ENCODE peak calls at places on chromosomes 5 and 9, in four cellular contexts. J, Y, O and M are unnamed samples.

GRCh38 chr5:150556859-150557506 is 49.1 kb downstream of the NDST1 start:
- DNase-seq in Y (no peak), J (no peak), O (no peak), M (peak; percentile 18)

GRCh38 chr9:16825971-16826370 is 44.5 kb downstream of the BNC2 start:
- DNase-seq in O (no peak), J (peak; percentile 20), Y (no peak), M (peak; percentile 76)

GRCh38 chr5:56585466-56585865 is 229.9 kb upstream of the MAP3K1 start:
- DNase-seq in O (no peak), Y (no peak), J (peak; percentile 26), M (peak; percentile 63)

GRCh38 chr9:23015557-23015956 is 568.9 kb downstream of the DMRTA1 start:
- DNase-seq in O (no peak), J (no peak), Y (no peak), M (no peak)

GRCh38 chr5:1826235-1826980 is 25.2 kb downstream of the NDUFS6 start:
- DNase-seq in J (no peak), Y (no peak), O (no peak), M (no peak)

GRCh38 chr5:172482156-172483020 is 28.1 kb upstream of the SH3PXD2B start:
- DNase-seq in Y (no peak), O (no peak), J (no peak), M (no peak)

GRCh38 chr9:108885643-108886348 is 23.7 kb downstream of the ACTL7A start:
- DNase-seq in O (no peak), J (peak; percentile 80), Y (peak; percentile 92), M (peak; percentile 76)

GRCh38 chr5:107570805-107571531 is 99.8 kb downstream of the EFNA5 start:
- DNase-seq in J (no peak), Y (no peak), O (no peak), M (no peak)

GRCh38 chr5:16446993-16447392 is 18.6 kb downstream of the ZNF622 start:
- DNase-seq in Y (no peak), O (no peak), J (no peak), M (peak; percentile 13)

GRCh38 chr5:161411156-161411555 is 135.4 kb downstream of the GABRB2 start:
- DNase-seq in Y (no peak), J (no peak), O (no peak), M (no peak)
- H3K9ac ChIP-seq in Y (no peak overlapping the region), J (no peak overlapping the region), O (no peak overlapping the region), M (no peak overlapping the region)

DNA sequence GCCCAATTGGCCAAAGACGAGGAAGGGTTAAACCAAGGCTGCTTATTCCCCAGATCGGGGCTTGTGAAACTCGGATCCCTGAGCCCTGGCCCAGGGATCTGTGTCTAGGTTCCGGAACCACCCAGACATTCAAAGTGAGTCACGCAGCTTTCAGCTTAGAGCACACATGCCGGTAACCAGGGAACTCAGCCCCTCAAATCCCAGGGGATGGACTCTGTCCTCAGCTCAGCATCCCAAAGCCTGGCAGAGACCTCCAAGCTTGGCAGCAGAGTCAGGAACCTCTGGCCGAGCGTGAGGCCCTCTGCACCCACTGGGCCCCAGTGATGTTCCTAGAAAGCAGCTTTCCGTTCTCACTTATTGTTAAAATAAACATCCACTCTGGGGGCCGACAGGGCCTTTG is 5.1 kb downstream of the PNPLA7 start:
- DNase-seq in J (no peak), O (no peak), Y (no peak), M (peak; percentile 98)
- H3K9me2 ChIP-seq in J (no peaks in the 10 kb centered on the region), O (no peaks in the 10 kb centered on the region), Y (no peaks in the 10 kb centered on the region), M (no peaks in the 10 kb centered on the region)

DNA sequence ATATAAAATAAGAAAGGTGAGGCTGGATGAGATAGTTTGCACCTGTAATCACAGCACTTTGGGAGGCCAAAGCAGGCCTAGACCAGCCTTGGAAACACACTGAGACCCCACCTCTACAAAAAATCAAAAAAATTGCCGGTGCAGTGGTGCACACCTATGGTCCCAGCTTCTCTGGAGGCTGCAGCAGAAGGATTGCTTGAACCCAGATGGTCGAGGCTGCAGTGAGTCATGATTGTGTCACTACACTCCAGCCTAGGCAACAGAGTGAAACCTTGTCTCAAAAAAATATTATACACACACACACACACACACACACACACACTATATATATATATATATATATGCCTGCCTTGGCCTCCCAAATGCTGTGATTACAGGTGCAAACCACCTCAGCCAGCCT is 1.3 kb downstream of the SLC35D2 start:
- DNase-seq in J (no peak), Y (no peak), O (no peak), M (peak; percentile 21)
- H3K9ac ChIP-seq in J (no peak overlapping the region), Y (no peak overlapping the region), O (no peak overlapping the region), M (no peak overlapping the region)

DNA sequence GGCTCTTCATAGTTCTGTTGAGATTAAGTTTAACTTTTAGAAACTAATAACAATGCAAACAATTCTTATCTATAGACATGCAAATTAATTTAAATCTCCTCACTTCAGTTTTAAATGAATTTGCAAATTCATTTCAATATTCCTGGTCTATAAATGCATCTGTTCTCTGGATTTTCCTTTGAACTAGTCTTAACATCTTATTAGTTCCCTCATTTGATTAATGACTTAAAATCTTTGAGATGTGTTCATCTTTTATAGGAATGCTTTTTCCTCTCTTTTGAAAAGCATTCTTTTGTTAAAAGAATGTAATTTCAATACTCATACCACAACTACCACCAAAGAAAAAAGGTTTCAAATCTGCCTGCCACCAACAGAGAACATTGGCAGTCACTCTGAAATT is 169.4 kb downstream of the RASEF start:
- DNase-seq in Y (no peak), O (no peak), J (no peak), M (no peak)
- H3K9me2 ChIP-seq in Y (no peaks in the 10 kb centered on the region), O (no peaks in the 10 kb centered on the region), J (no peaks in the 10 kb centered on the region), M (no peaks in the 10 kb centered on the region)

DNA sequence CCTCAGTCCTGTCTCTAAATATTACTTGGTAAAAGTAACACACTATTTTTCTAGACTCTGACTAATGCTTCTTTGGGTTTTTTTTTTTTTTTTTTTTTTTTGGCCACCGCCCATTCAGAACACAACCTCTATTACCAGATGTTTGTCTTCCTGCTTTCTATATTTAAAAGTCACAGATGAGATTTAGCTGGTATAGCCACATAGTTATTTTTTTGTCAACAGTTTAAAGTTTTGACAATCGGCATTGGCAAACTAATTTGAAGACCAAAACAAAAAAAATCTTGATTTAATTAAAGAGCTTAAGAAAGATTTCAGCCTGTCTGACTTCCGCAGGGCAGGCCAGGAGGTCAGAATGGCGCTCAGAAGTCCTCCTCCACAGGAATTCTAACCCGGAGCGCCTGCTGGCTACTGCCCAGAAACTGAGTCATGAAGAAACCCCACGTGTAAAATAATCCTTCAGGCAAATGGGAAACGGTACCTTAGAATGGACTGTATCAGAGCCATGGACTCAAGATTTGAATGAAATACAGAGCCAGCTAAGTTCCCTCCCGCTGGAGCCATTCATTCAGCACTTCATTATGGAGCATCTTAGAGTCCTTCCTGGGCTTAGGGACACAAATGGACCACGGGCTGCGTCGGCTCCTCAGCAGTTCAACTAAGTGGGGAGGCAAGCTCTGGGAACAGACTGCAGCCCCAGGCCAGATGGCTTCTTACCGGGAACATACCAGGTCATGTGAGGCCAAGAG is 55.6 kb downstream of the PTPDC1 start:
- DNase-seq in J (peak; percentile 89), O (no peak), Y (no peak), M (peak; percentile 93)
- H3K9ac ChIP-seq in J (peak overlapping the region; percentile 75), O (peak overlapping the region; percentile 55), Y (no peak overlapping the region), M (peak overlapping the region; percentile 69)

GRCh38 chr9:82890401-82890800 is 172.5 kb downstream of the RASEF start:
- DNase-seq in O (no peak), J (no peak), Y (no peak), M (no peak)

GRCh38 chr9:82890865-82891264 is 172.1 kb downstream of the RASEF start:
- DNase-seq in Y (no peak), J (no peak), O (no peak), M (no peak)

GRCh38 chr9:82891321-82891720 is 171.6 kb downstream of the RASEF start:
- DNase-seq in J (no peak), Y (no peak), O (no peak), M (no peak)

GRCh38 chr9:82894961-82895902 is 167.7 kb downstream of the RASEF start:
- DNase-seq in J (no peak), O (peak; percentile 41), Y (no peak), M (no peak)
- H3K9me2 ChIP-seq in J (no peaks in the 10 kb centered on the region), O (no peaks in the 10 kb centered on the region), Y (no peaks in the 10 kb centered on the region), M (no peaks in the 10 kb centered on the region)